ENCODE peak calls at places on chromosomes 16 and 17, in ten cellular contexts. One of them, this sample, is unnamed.

GRCh38 chr17:81049973-81050551 is 15.1 kb downstream of the BAIAP2 start:
- DNase-seq in ACHN: peak
- DNase-seq in Right ventricle myocardium superior: peak
- DNase-seq in lung microvascular endothelial cell: peak
- DNase-seq in foreskin fibroblast: no peak
- DNase-seq in activated CD8-positive, alpha-beta memory T cell treated with anti-CD3 and anti-CD28 coated beads for 1 hour: no peak
- DNase-seq in iris pigment epithelial cell: no peak
- DNase-seq in central memory CD8-positive, alpha-beta T cell: no peak
- DNase-seq in prostate gland: peak
- DNase-seq in activated naive CD8-positive, alpha-beta T cell treated with anti-CD3 and anti-CD28 coated beads for 36 hours: no peak
- DNase-seq in this sample: peak

GRCh38 chr17:42989726-42990652 is 8.2 kb upstream of the RPL27 start:
- DNase-seq in lung microvascular endothelial cell: no peak
- DNase-seq in activated CD8-positive, alpha-beta memory T cell treated with anti-CD3 and anti-CD28 coated beads for 1 hour: no peak
- DNase-seq in activated naive CD8-positive, alpha-beta T cell treated with anti-CD3 and anti-CD28 coated beads for 36 hours: no peak
- DNase-seq in ACHN: no peak
- DNase-seq in foreskin fibroblast: peak
- DNase-seq in central memory CD8-positive, alpha-beta T cell: no peak
- DNase-seq in Right ventricle myocardium superior: no peak
- DNase-seq in iris pigment epithelial cell: peak
- DNase-seq in prostate gland: no peak
- DNase-seq in this sample: no peak

GRCh38 chr17:45869676-45870341 is 24.5 kb upstream of the MAPT start:
- DNase-seq in foreskin fibroblast: no peak
- DNase-seq in activated naive CD8-positive, alpha-beta T cell treated with anti-CD3 and anti-CD28 coated beads for 36 hours: no peak
- DNase-seq in iris pigment epithelial cell: no peak
- DNase-seq in ACHN: no peak
- DNase-seq in prostate gland: no peak
- DNase-seq in central memory CD8-positive, alpha-beta T cell: no peak
- DNase-seq in activated CD8-positive, alpha-beta memory T cell treated with anti-CD3 and anti-CD28 coated beads for 1 hour: no peak
- DNase-seq in Right ventricle myocardium superior: no peak
- DNase-seq in lung microvascular endothelial cell: no peak
- DNase-seq in this sample: no peak

GRCh38 chr16:75377971-75378386 is 55.3 kb downstream of the CFDP1 start:
- DNase-seq in iris pigment epithelial cell: peak
- DNase-seq in ACHN: peak
- DNase-seq in central memory CD8-positive, alpha-beta T cell: no peak
- DNase-seq in activated CD8-positive, alpha-beta memory T cell treated with anti-CD3 and anti-CD28 coated beads for 1 hour: no peak
- DNase-seq in prostate gland: peak
- DNase-seq in lung microvascular endothelial cell: peak
- DNase-seq in Right ventricle myocardium superior: no peak
- DNase-seq in foreskin fibroblast: peak
- DNase-seq in activated naive CD8-positive, alpha-beta T cell treated with anti-CD3 and anti-CD28 coated beads for 36 hours: no peak
- DNase-seq in this sample: peak

GRCh38 chr17:48125829-48126612 is 18.5 kb downstream of the SNX11 start:
- DNase-seq in activated CD8-positive, alpha-beta memory T cell treated with anti-CD3 and anti-CD28 coated beads for 1 hour: no peak
- DNase-seq in iris pigment epithelial cell: no peak
- DNase-seq in foreskin fibroblast: no peak
- DNase-seq in Right ventricle myocardium superior: no peak
- DNase-seq in ACHN: no peak
- DNase-seq in prostate gland: no peak
- DNase-seq in activated naive CD8-positive, alpha-beta T cell treated with anti-CD3 and anti-CD28 coated beads for 36 hours: no peak
- DNase-seq in lung microvascular endothelial cell: no peak
- DNase-seq in central memory CD8-positive, alpha-beta T cell: no peak
- DNase-seq in this sample: no peak

GRCh38 chr17:74267579-74267978 is 6.5 kb upstream of the DNAI2 start:
- DNase-seq in prostate gland: no peak
- DNase-seq in activated CD8-positive, alpha-beta memory T cell treated with anti-CD3 and anti-CD28 coated beads for 1 hour: no peak
- DNase-seq in central memory CD8-positive, alpha-beta T cell: no peak
- DNase-seq in foreskin fibroblast: no peak
- DNase-seq in ACHN: no peak
- DNase-seq in activated naive CD8-positive, alpha-beta T cell treated with anti-CD3 and anti-CD28 coated beads for 36 hours: no peak
- DNase-seq in lung microvascular endothelial cell: no peak
- DNase-seq in Right ventricle myocardium superior: no peak
- DNase-seq in iris pigment epithelial cell: no peak
- DNase-seq in this sample: no peak

GRCh38 chr17:64172510-64172909 is 42.6 kb upstream of the ERN1 start:
- DNase-seq in activated CD8-positive, alpha-beta memory T cell treated with anti-CD3 and anti-CD28 coated beads for 1 hour: no peak
- DNase-seq in foreskin fibroblast: no peak
- DNase-seq in lung microvascular endothelial cell: peak
- DNase-seq in iris pigment epithelial cell: no peak
- DNase-seq in Right ventricle myocardium superior: no peak
- DNase-seq in ACHN: no peak
- DNase-seq in activated naive CD8-positive, alpha-beta T cell treated with anti-CD3 and anti-CD28 coated beads for 36 hours: no peak
- DNase-seq in prostate gland: no peak
- DNase-seq in central memory CD8-positive, alpha-beta T cell: no peak
- DNase-seq in this sample: no peak

GRCh38 chr16:10979717-10980601 is 35.6 kb downstream of the CLEC16A start:
- DNase-seq in Right ventricle myocardium superior: peak
- DNase-seq in ACHN: no peak
- DNase-seq in activated naive CD8-positive, alpha-beta T cell treated with anti-CD3 and anti-CD28 coated beads for 36 hours: no peak
- DNase-seq in prostate gland: peak
- DNase-seq in lung microvascular endothelial cell: no peak
- DNase-seq in iris pigment epithelial cell: peak
- DNase-seq in foreskin fibroblast: no peak
- DNase-seq in activated CD8-positive, alpha-beta memory T cell treated with anti-CD3 and anti-CD28 coated beads for 1 hour: no peak
- DNase-seq in central memory CD8-positive, alpha-beta T cell: no peak
- DNase-seq in this sample: no peak

GRCh38 chr17:9880582-9880999 is 24.5 kb downstream of the RCVRN start:
- DNase-seq in foreskin fibroblast: peak
- DNase-seq in Right ventricle myocardium superior: no peak
- DNase-seq in ACHN: peak
- DNase-seq in prostate gland: no peak
- DNase-seq in central memory CD8-positive, alpha-beta T cell: no peak
- DNase-seq in activated CD8-positive, alpha-beta memory T cell treated with anti-CD3 and anti-CD28 coated beads for 1 hour: no peak
- DNase-seq in lung microvascular endothelial cell: no peak
- DNase-seq in iris pigment epithelial cell: peak
- DNase-seq in activated naive CD8-positive, alpha-beta T cell treated with anti-CD3 and anti-CD28 coated beads for 36 hours: no peak
- DNase-seq in this sample: peak

GRCh38 chr16:1776672-1776955 is 3.7 kb upstream of the MRPS34 start:
- DNase-seq in lung microvascular endothelial cell: no peak
- DNase-seq in activated CD8-positive, alpha-beta memory T cell treated with anti-CD3 and anti-CD28 coated beads for 1 hour: no peak
- DNase-seq in activated naive CD8-positive, alpha-beta T cell treated with anti-CD3 and anti-CD28 coated beads for 36 hours: no peak
- DNase-seq in ACHN: no peak
- DNase-seq in foreskin fibroblast: no peak
- DNase-seq in Right ventricle myocardium superior: no peak
- DNase-seq in iris pigment epithelial cell: no peak
- DNase-seq in prostate gland: no peak
- DNase-seq in central memory CD8-positive, alpha-beta T cell: no peak
- DNase-seq in this sample: no peak

GRCh38 chr17:70365098-70365583 is 195.8 kb downstream of the KCNJ2 start:
- DNase-seq in central memory CD8-positive, alpha-beta T cell: no peak
- DNase-seq in lung microvascular endothelial cell: no peak
- DNase-seq in Right ventricle myocardium superior: no peak
- DNase-seq in iris pigment epithelial cell: peak
- DNase-seq in activated naive CD8-positive, alpha-beta T cell treated with anti-CD3 and anti-CD28 coated beads for 36 hours: no peak
- DNase-seq in ACHN: peak
- DNase-seq in activated CD8-positive, alpha-beta memory T cell treated with anti-CD3 and anti-CD28 coated beads for 1 hour: no peak
- DNase-seq in foreskin fibroblast: peak
- DNase-seq in prostate gland: no peak
- DNase-seq in this sample: no peak

GRCh38 chr16:81424761-81425160 is 19.8 kb upstream of the CMIP start:
- DNase-seq in lung microvascular endothelial cell: no peak
- DNase-seq in iris pigment epithelial cell: no peak
- DNase-seq in prostate gland: no peak
- DNase-seq in ACHN: no peak
- DNase-seq in foreskin fibroblast: no peak
- DNase-seq in central memory CD8-positive, alpha-beta T cell: no peak
- DNase-seq in activated naive CD8-positive, alpha-beta T cell treated with anti-CD3 and anti-CD28 coated beads for 36 hours: peak
- DNase-seq in activated CD8-positive, alpha-beta memory T cell treated with anti-CD3 and anti-CD28 coated beads for 1 hour: no peak
- DNase-seq in Right ventricle myocardium superior: no peak
- DNase-seq in this sample: no peak

GRCh38 chr17:50479522-50480141 is 972 bp downstream of the RSAD1 start:
- DNase-seq in activated naive CD8-positive, alpha-beta T cell treated with anti-CD3 and anti-CD28 coated beads for 36 hours: peak
- DNase-seq in ACHN: peak
- DNase-seq in prostate gland: peak
- DNase-seq in foreskin fibroblast: peak
- DNase-seq in lung microvascular endothelial cell: peak
- DNase-seq in Right ventricle myocardium superior: peak
- DNase-seq in activated CD8-positive, alpha-beta memory T cell treated with anti-CD3 and anti-CD28 coated beads for 1 hour: peak
- DNase-seq in iris pigment epithelial cell: peak
- DNase-seq in central memory CD8-positive, alpha-beta T cell: peak
- DNase-seq in this sample: peak

GRCh38 chr16:12801511-12802042 is 2.1 kb downstream of the CPPED1 start:
- DNase-seq in activated naive CD8-positive, alpha-beta T cell treated with anti-CD3 and anti-CD28 coated beads for 36 hours: peak
- DNase-seq in prostate gland: no peak
- DNase-seq in ACHN: no peak
- DNase-seq in foreskin fibroblast: peak
- DNase-seq in lung microvascular endothelial cell: peak
- DNase-seq in central memory CD8-positive, alpha-beta T cell: no peak
- DNase-seq in activated CD8-positive, alpha-beta memory T cell treated with anti-CD3 and anti-CD28 coated beads for 1 hour: no peak
- DNase-seq in iris pigment epithelial cell: peak
- DNase-seq in Right ventricle myocardium superior: no peak
- DNase-seq in this sample: no peak

GRCh38 chr17:45296003-45296832 is 20.6 kb downstream of the MAP3K14 start:
- DNase-seq in activated naive CD8-positive, alpha-beta T cell treated with anti-CD3 and anti-CD28 coated beads for 36 hours: no peak
- DNase-seq in foreskin fibroblast: no peak
- DNase-seq in lung microvascular endothelial cell: no peak
- DNase-seq in central memory CD8-positive, alpha-beta T cell: no peak
- DNase-seq in iris pigment epithelial cell: no peak
- DNase-seq in activated CD8-positive, alpha-beta memory T cell treated with anti-CD3 and anti-CD28 coated beads for 1 hour: no peak
- DNase-seq in ACHN: no peak
- DNase-seq in Right ventricle myocardium superior: peak
- DNase-seq in prostate gland: no peak
- DNase-seq in this sample: peak

GRCh38 chr17:75099881-75100595 is 9.7 kb upstream of the ARMC7 start:
- DNase-seq in prostate gland: no peak
- DNase-seq in lung microvascular endothelial cell: no peak
- DNase-seq in central memory CD8-positive, alpha-beta T cell: no peak
- DNase-seq in Right ventricle myocardium superior: no peak
- DNase-seq in iris pigment epithelial cell: no peak
- DNase-seq in ACHN: no peak
- DNase-seq in foreskin fibroblast: no peak
- DNase-seq in activated CD8-positive, alpha-beta memory T cell treated with anti-CD3 and anti-CD28 coated beads for 1 hour: no peak
- DNase-seq in activated naive CD8-positive, alpha-beta T cell treated with anti-CD3 and anti-CD28 coated beads for 36 hours: no peak
- DNase-seq in this sample: no peak

GRCh38 chr17:69246726-69247375 is 18.2 kb upstream of the ABCA10 start:
- DNase-seq in lung microvascular endothelial cell: peak
- DNase-seq in central memory CD8-positive, alpha-beta T cell: no peak
- DNase-seq in prostate gland: no peak
- DNase-seq in iris pigment epithelial cell: peak
- DNase-seq in foreskin fibroblast: peak
- DNase-seq in Right ventricle myocardium superior: no peak
- DNase-seq in activated CD8-positive, alpha-beta memory T cell treated with anti-CD3 and anti-CD28 coated beads for 1 hour: no peak
- DNase-seq in ACHN: peak
- DNase-seq in activated naive CD8-positive, alpha-beta T cell treated with anti-CD3 and anti-CD28 coated beads for 36 hours: no peak
- DNase-seq in this sample: peak

GRCh38 chr16:71927383-71927782 is 32.1 kb downstream of the IST1 start:
- DNase-seq in activated CD8-positive, alpha-beta memory T cell treated with anti-CD3 and anti-CD28 coated beads for 1 hour: no peak
- DNase-seq in foreskin fibroblast: peak
- DNase-seq in central memory CD8-positive, alpha-beta T cell: no peak
- DNase-seq in lung microvascular endothelial cell: peak
- DNase-seq in activated naive CD8-positive, alpha-beta T cell treated with anti-CD3 and anti-CD28 coated beads for 36 hours: no peak
- DNase-seq in iris pigment epithelial cell: peak
- DNase-seq in prostate gland: peak
- DNase-seq in ACHN: peak
- DNase-seq in Right ventricle myocardium superior: no peak
- DNase-seq in this sample: peak

GRCh38 chr16:82195917-82196494 is 26.0 kb upstream of the MPHOSPH6 start:
- DNase-seq in central memory CD8-positive, alpha-beta T cell: no peak
- DNase-seq in activated CD8-positive, alpha-beta memory T cell treated with anti-CD3 and anti-CD28 coated beads for 1 hour: no peak
- DNase-seq in foreskin fibroblast: peak
- DNase-seq in iris pigment epithelial cell: peak
- DNase-seq in lung microvascular endothelial cell: peak
- DNase-seq in Right ventricle myocardium superior: no peak
- DNase-seq in activated naive CD8-positive, alpha-beta T cell treated with anti-CD3 and anti-CD28 coated beads for 36 hours: no peak
- DNase-seq in ACHN: no peak
- DNase-seq in prostate gland: no peak
- DNase-seq in this sample: no peak

GRCh38 chr17:43769426-43769825 is 9.4 kb downstream of the DUSP3 start:
- DNase-seq in iris pigment epithelial cell: no peak
- DNase-seq in lung microvascular endothelial cell: no peak
- DNase-seq in foreskin fibroblast: no peak
- DNase-seq in central memory CD8-positive, alpha-beta T cell: no peak
- DNase-seq in activated CD8-positive, alpha-beta memory T cell treated with anti-CD3 and anti-CD28 coated beads for 1 hour: no peak
- DNase-seq in ACHN: no peak
- DNase-seq in Right ventricle myocardium superior: no peak
- DNase-seq in prostate gland: no peak
- DNase-seq in activated naive CD8-positive, alpha-beta T cell treated with anti-CD3 and anti-CD28 coated beads for 36 hours: no peak
- DNase-seq in this sample: no peak

GRCh38 chr16:69563605-69564580 is 1.9 kb upstream of the NFAT5 start:
- DNase-seq in activated naive CD8-positive, alpha-beta T cell treated with anti-CD3 and anti-CD28 coated beads for 36 hours: peak
- DNase-seq in iris pigment epithelial cell: peak
- DNase-seq in ACHN: peak
- DNase-seq in central memory CD8-positive, alpha-beta T cell: no peak
- DNase-seq in activated CD8-positive, alpha-beta memory T cell treated with anti-CD3 and anti-CD28 coated beads for 1 hour: no peak
- DNase-seq in foreskin fibroblast: peak
- DNase-seq in prostate gland: no peak
- DNase-seq in Right ventricle myocardium superior: no peak
- DNase-seq in lung microvascular endothelial cell: peak
- DNase-seq in this sample: no peak

GRCh38 chr17:39750131-39751015 is 12.6 kb downstream of the GRB7 start:
- DNase-seq in lung microvascular endothelial cell: no peak
- DNase-seq in prostate gland: peak
- DNase-seq in ACHN: no peak
- DNase-seq in central memory CD8-positive, alpha-beta T cell: no peak
- DNase-seq in activated CD8-positive, alpha-beta memory T cell treated with anti-CD3 and anti-CD28 coated beads for 1 hour: no peak
- DNase-seq in Right ventricle myocardium superior: peak
- DNase-seq in activated naive CD8-positive, alpha-beta T cell treated with anti-CD3 and anti-CD28 coated beads for 36 hours: no peak
- DNase-seq in iris pigment epithelial cell: no peak
- DNase-seq in foreskin fibroblast: no peak
- DNase-seq in this sample: peak

GRCh38 chr17:5854871-5855554 is 215.2 kb upstream of the WSCD1 start:
- DNase-seq in activated CD8-positive, alpha-beta memory T cell treated with anti-CD3 and anti-CD28 coated beads for 1 hour: no peak
- DNase-seq in Right ventricle myocardium superior: no peak
- DNase-seq in lung microvascular endothelial cell: no peak
- DNase-seq in ACHN: no peak
- DNase-seq in activated naive CD8-positive, alpha-beta T cell treated with anti-CD3 and anti-CD28 coated beads for 36 hours: no peak
- DNase-seq in iris pigment epithelial cell: no peak
- DNase-seq in central memory CD8-positive, alpha-beta T cell: no peak
- DNase-seq in prostate gland: no peak
- DNase-seq in foreskin fibroblast: no peak
- DNase-seq in this sample: no peak

GRCh38 chr17:19244796-19245195 is 7.6 kb downstream of the EPN2 start:
- DNase-seq in ACHN: no peak
- DNase-seq in lung microvascular endothelial cell: no peak
- DNase-seq in central memory CD8-positive, alpha-beta T cell: no peak
- DNase-seq in activated CD8-positive, alpha-beta memory T cell treated with anti-CD3 and anti-CD28 coated beads for 1 hour: no peak
- DNase-seq in Right ventricle myocardium superior: no peak
- DNase-seq in prostate gland: no peak
- DNase-seq in iris pigment epithelial cell: no peak
- DNase-seq in foreskin fibroblast: no peak
- DNase-seq in activated naive CD8-positive, alpha-beta T cell treated with anti-CD3 and anti-CD28 coated beads for 36 hours: no peak
- DNase-seq in this sample: no peak

GRCh38 chr16:12846592-12846991 is 42.9 kb upstream of the CPPED1 start:
- DNase-seq in central memory CD8-positive, alpha-beta T cell: no peak
- DNase-seq in ACHN: no peak
- DNase-seq in foreskin fibroblast: no peak
- DNase-seq in Right ventricle myocardium superior: no peak
- DNase-seq in lung microvascular endothelial cell: no peak
- DNase-seq in activated naive CD8-positive, alpha-beta T cell treated with anti-CD3 and anti-CD28 coated beads for 36 hours: no peak
- DNase-seq in prostate gland: no peak
- DNase-seq in iris pigment epithelial cell: no peak
- DNase-seq in activated CD8-positive, alpha-beta memory T cell treated with anti-CD3 and anti-CD28 coated beads for 1 hour: no peak
- DNase-seq in this sample: no peak

GRCh38 chr16:25580071-25580470 is 111.7 kb upstream of the HS3ST4 start:
- DNase-seq in prostate gland: no peak
- DNase-seq in lung microvascular endothelial cell: no peak
- DNase-seq in iris pigment epithelial cell: no peak
- DNase-seq in foreskin fibroblast: no peak
- DNase-seq in Right ventricle myocardium superior: no peak
- DNase-seq in activated CD8-positive, alpha-beta memory T cell treated with anti-CD3 and anti-CD28 coated beads for 1 hour: no peak
- DNase-seq in activated naive CD8-positive, alpha-beta T cell treated with anti-CD3 and anti-CD28 coated beads for 36 hours: no peak
- DNase-seq in ACHN: no peak
- DNase-seq in central memory CD8-positive, alpha-beta T cell: no peak
- DNase-seq in this sample: no peak

GRCh38 chr16:53692146-53692545 is 11.5 kb downstream of the RPGRIP1L start:
- DNase-seq in lung microvascular endothelial cell: peak
- DNase-seq in central memory CD8-positive, alpha-beta T cell: no peak
- DNase-seq in foreskin fibroblast: no peak
- DNase-seq in activated CD8-positive, alpha-beta memory T cell treated with anti-CD3 and anti-CD28 coated beads for 1 hour: no peak
- DNase-seq in prostate gland: no peak
- DNase-seq in ACHN: no peak
- DNase-seq in iris pigment epithelial cell: no peak
- DNase-seq in Right ventricle myocardium superior: no peak
- DNase-seq in activated naive CD8-positive, alpha-beta T cell treated with anti-CD3 and anti-CD28 coated beads for 36 hours: no peak
- DNase-seq in this sample: no peak

GRCh38 chr17:8152981-8153549 is 861 bp upstream of the PER1 start:
- DNase-seq in central memory CD8-positive, alpha-beta T cell: no peak
- DNase-seq in activated CD8-positive, alpha-beta memory T cell treated with anti-CD3 and anti-CD28 coated beads for 1 hour: no peak
- DNase-seq in activated naive CD8-positive, alpha-beta T cell treated with anti-CD3 and anti-CD28 coated beads for 36 hours: no peak
- DNase-seq in lung microvascular endothelial cell: no peak
- DNase-seq in foreskin fibroblast: no peak
- DNase-seq in prostate gland: no peak
- DNase-seq in Right ventricle myocardium superior: no peak
- DNase-seq in iris pigment epithelial cell: no peak
- DNase-seq in ACHN: no peak
- DNase-seq in this sample: no peak

This sample was measured in HTR-8/SVneo.